ENCODE peak calls at places on chromosomes 4 and X, in eight cellular contexts. C is AG04450, N is tibial nerve, W is endothelial cell, B is cardiac muscle cell, G is choroid plexus epithelial cell, O is cardiac fibroblast, K is heart right ventricle. F is an unnamed sample.

GRCh38 chr4:972651-973424 is 531 bp downstream of the DGKQ start:
- DNase-seq in W (no peak), N (no peak), C (no peak), B (peak; percentile 19), K (no peak), O (peak; percentile 20), G (no peak), F (no peak)

GRCh38 chr4:8050555-8051206 is 107.9 kb downstream of the ABLIM2 start:
- DNase-seq in G (peak; percentile 69), O (peak; percentile 39), W (no peak), K (peak; percentile 87), C (no peak), N (peak; percentile 63), B (peak; percentile 78), F (no peak)

GRCh38 chrX:17040711-17041110 is 94.3 kb downstream of the REPS2 start:
- DNase-seq in N (no peak), B (no peak), W (no peak), K (no peak), C (no peak), G (no peak), O (no peak), F (no peak)

GRCh38 chr4:60865238-60865637 is 334.9 kb upstream of the ADGRL3 start:
- DNase-seq in O (peak; percentile 36), B (peak; percentile 29), W (peak; percentile 15), C (no peak), K (no peak), N (no peak), G (peak; percentile 41), F (no peak)

GRCh38 chr4:22719218-22719617 is 26.5 kb downstream of the GBA3 start:
- DNase-seq in G (no peak), K (no peak), N (no peak), C (no peak), O (no peak), B (no peak), W (no peak), F (no peak)

GRCh38 chr4:153019906-153020305 is 83.8 kb downstream of the FHDC1 start:
- DNase-seq in W (no peak), G (no peak), N (no peak), O (no peak), B (no peak), K (no peak), C (no peak), F (no peak)

GRCh38 chrX:20989361-20989760 is 384.9 kb upstream of the CNKSR2 start:
- DNase-seq in B (peak; percentile 0), K (no peak), G (no peak), W (no peak), O (peak; percentile 68), N (no peak), C (no peak), F (no peak)

GRCh38 chr4:52577285-52577968 is 81.7 kb downstream of the USP46 start:
- DNase-seq in W (no peak), K (no peak), C (no peak), N (no peak), B (peak; percentile 43), O (peak; percentile 53), G (peak; percentile 68), F (peak; percentile 31)

GRCh38 chr4:25104561-25104960 is 55.7 kb downstream of the SEPSECS start:
- DNase-seq in N (no peak), C (no peak), K (no peak), W (no peak), G (no peak), B (no peak), O (no peak), F (no peak)

GRCh38 chr4:152045781-152046571 is 285.2 kb upstream of the GATB start:
- DNase-seq in W (peak; percentile 71), K (peak; percentile 38), O (no peak), B (peak; percentile 20), G (no peak), N (no peak), C (no peak), F (no peak)

GRCh38 chrX:9676738-9677097 is 88.9 kb downstream of the GPR143 start:
- DNase-seq in W (no peak), O (no peak), C (no peak), N (no peak), K (no peak), G (no peak), B (no peak), F (no peak)

GRCh38 chrX:545488-545887 is 85.1 kb upstream of the SHOX start:
- DNase-seq in G (peak; percentile 20), K (no peak), W (no peak), N (no peak), C (no peak), O (peak; percentile 1), B (no peak), F (peak; percentile 1)

GRCh38 chr4:23233596-23233995 is 540.9 kb downstream of the GBA3 start:
- DNase-seq in G (no peak), N (no peak), W (no peak), K (no peak), B (peak; percentile 0), O (no peak), C (no peak), F (no peak)

GRCh38 chrX:68835468-68835867 is 6.6 kb downstream of the EFNB1 start:
- DNase-seq in O (no peak), N (no peak), C (no peak), W (no peak), K (no peak), G (no peak), B (no peak), F (no peak)

GRCh38 chrX:40964633-40965586 is 120.3 kb upstream of the USP9X start:
- DNase-seq in N (no peak), O (no peak), G (peak; percentile 13), C (no peak), K (no peak), W (no peak), B (no peak), F (no peak)

GRCh38 chr4:54272051-54272450 is 43.0 kb downstream of the PDGFRA start:
- DNase-seq in N (no peak), B (no peak), O (no peak), C (no peak), K (no peak), W (no peak), G (no peak), F (no peak)

GRCh38 chr4:184331155-184331995 is 113.7 kb upstream of the ENPP6 start:
- DNase-seq in O (no peak), B (no peak), K (no peak), N (peak; percentile 54), G (peak; percentile 46), C (no peak), W (no peak), F (no peak)

GRCh38 chr4:183757105-183757504 is 98.0 kb downstream of the TRAPPC11 start:
- DNase-seq in C (no peak), G (no peak), K (no peak), O (no peak), N (no peak), W (no peak), B (peak; percentile 3), F (no peak)

GRCh38 chr4:28360681-28361080 is 1500.0 kb downstream of the STIM2 start:
- DNase-seq in N (no peak), C (no peak), W (no peak), B (no peak), G (peak; percentile 16), O (no peak), K (no peak), F (no peak)
- TF ChIP-seq CTCF in N (no peak), C (no peak), W (no peak), B (no peak), G (no peak), O (no peak), K (no peak), F (no peak)

DNA sequence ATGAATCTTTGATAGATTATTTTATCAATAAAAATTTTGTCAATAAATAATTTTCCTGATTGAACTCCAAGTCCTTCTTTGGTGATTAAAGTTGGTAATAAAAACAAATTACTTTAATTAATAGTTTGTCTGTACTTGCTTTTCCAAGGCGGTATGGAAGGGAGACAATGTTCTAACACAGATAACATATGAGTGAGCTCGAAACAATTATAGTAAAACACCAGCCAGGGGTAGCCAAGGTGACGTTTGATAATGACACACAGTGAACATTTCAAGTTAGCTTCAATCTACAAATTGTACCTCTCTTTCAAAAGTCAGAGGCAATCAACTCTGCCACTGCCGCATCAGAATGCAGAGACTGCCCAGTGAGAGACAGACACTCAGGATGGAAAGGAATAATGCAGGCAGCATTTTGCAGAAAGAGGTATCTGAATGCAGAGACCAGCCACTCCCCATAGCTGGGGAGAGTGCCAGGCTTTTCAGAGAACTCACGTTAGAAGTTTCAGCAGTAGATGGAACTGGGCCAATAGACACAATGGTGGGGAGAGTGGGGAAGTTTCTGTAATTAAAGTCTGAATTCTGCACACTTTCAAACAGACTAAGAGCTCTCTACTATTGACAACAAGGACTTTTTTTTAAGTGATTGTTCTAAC is 18.1 kb upstream of the ATOH1 start:
- DNase-seq in G (peak; percentile 2), N (peak; percentile 46), C (no peak), K (peak; percentile 16), O (no peak), W (no peak), B (no peak), F (no peak)
- TF ChIP-seq CTCF in G (no peak), N (no peak), C (no peak), K (no peak), O (no peak), W (no peak), B (no peak), F (no peak)

DNA sequence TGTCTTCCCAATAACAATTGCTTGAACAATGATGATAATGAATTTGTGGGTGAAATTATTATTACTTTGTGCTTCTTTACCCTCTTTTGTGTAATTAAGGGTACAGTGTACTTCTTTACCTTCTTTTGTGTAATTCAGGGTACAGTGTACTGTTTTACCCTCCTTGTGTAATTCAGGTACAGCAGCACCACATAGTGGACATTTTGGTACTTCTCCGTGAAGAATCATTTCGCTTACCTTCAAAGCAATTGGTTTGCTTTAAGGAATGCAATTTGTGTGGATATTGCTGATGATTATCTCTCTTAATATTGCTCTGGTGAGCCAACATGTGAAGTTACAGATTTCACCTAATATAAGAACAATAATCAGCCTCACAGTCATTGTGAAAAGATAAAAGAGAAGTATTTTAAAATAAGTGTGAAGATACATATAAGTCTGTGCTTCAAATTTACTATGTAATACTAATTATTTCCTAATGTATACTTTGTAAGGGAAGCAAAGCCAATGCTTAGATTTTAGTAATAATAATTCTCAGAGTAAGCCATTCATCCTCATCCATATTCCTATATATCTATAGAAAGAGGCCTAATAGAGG is 27.2 kb upstream of the SEC24B start:
- DNase-seq in C (peak; percentile 34), B (peak; percentile 78), O (peak; percentile 81), W (peak; percentile 42), K (peak; percentile 32), N (peak; percentile 61), G (peak; percentile 89), F (peak; percentile 23)
- TF ChIP-seq CTCF in C (peak; percentile 75), B (peak; percentile 73), O (peak; percentile 56), W (peak; percentile 58), K (peak; percentile 76), N (peak; percentile 57), G (peak; percentile 69), F (peak; percentile 53)

GRCh38 chr4:81260443-81261102 is 45.6 kb upstream of the PRKG2 start:
- DNase-seq in K (no peak), C (no peak), O (peak; percentile 28), G (peak; percentile 38), N (no peak), W (peak; percentile 10), B (peak; percentile 14), F (no peak)
- TF ChIP-seq CTCF in K (no peak), C (peak; percentile 43), O (peak; percentile 51), G (peak; percentile 65), N (no peak), W (peak; percentile 68), B (peak; percentile 48), F (no peak)

DNA sequence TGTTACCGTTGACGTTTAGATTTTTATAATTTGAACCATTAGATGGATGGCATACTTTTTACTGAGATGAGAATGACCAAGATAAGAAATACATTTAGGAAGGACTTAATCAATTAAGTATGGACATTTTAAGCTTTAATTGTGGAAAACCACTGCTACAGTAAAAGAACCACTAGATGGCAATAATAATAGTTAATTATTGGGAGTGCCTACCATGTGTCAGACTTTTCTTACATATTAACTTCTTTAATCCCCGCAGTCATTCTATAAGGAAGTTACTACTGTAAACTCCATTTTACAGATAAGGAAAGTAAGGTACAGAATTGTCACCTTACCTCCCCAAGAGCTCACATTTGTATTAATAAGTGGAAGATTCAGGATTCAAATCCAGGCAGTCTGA is 48.5 kb upstream of the MYOZ2 start:
- DNase-seq in B (peak; percentile 34), W (no peak), G (peak; percentile 47), O (peak; percentile 37), K (no peak), C (no peak), N (no peak), F (no peak)
- TF ChIP-seq CTCF in B (peak; percentile 35), W (no peak), G (peak; percentile 51), O (peak; percentile 32), K (peak; percentile 48), C (peak; percentile 41), N (peak; percentile 55), F (peak; percentile 2)